ENCODE peak calls at places on chromosomes 5 and 9, in ten cellular contexts. Z is OCI-LY7; U is heart left ventricle; B is upper lobe of right lung; O is small intestine; H is neural progenitor cell; X is breast epithelium; E is hepatocyte; I is ovary; D is effector memory CD4-positive, alpha-beta T cell. T is an unnamed sample.
A peak's percentile ranks its signal among the peaks of the same experiment; 100 is the strongest.

GRCh38 chr5:107770051-107770450 is 99.3 kb upstream of the EFNA5 start:
- DNase-seq in Z (no peak), U (no peak), B (no peak), O (no peak), H (no peak), X (no peak), E (no peak), I (no peak), D (no peak), T (no peak)

GRCh38 chr9:110877376-110877775 is 160.9 kb downstream of the LPAR1 start:
- DNase-seq in Z (no peak), U (no peak), B (no peak), O (no peak), H (no peak), X (no peak), E (no peak), I (no peak), D (no peak), T (no peak)

GRCh38 chr9:36677611-36678010 is 104.9 kb downstream of the MELK start:
- DNase-seq in Z (no peak), U (no peak), B (no peak), O (no peak), H (no peak), X (no peak), E (no peak), I (no peak), D (no peak), T (no peak)

GRCh38 chr5:37791321-37791720 is 48.5 kb downstream of the GDNF start:
- DNase-seq in Z (no peak), U (no peak), B (no peak), O (no peak), H (no peak), X (no peak), E (no peak), I (no peak), D (no peak), T (no peak)

GRCh38 chr9:137543237-137543963 is 6.8 kb downstream of the PNPLA7 start:
- DNase-seq in Z (no peak), U (no peak), B (no peak), O (no peak), H (no peak), X (no peak), E (no peak), I (peak; percentile 31), D (no peak), T (no peak)

GRCh38 chr5:20972419-20972925 is 984.5 kb upstream of the CDH18 start:
- DNase-seq in Z (no peak), U (peak; percentile 53), B (peak; percentile 67), O (no peak), H (peak; percentile 26), X (no peak), E (peak; percentile 43), I (peak; percentile 44), D (no peak), T (no peak)

GRCh38 chr9:125742657-125743056 is 4.5 kb upstream of the PBX3 start:
- DNase-seq in Z (no peak), U (no peak), B (no peak), O (no peak), H (no peak), X (no peak), E (no peak), I (no peak), D (no peak), T (no peak)

GRCh38 chr5:170882345-170882744 is 20.5 kb downstream of the RANBP17 start:
- DNase-seq in Z (no peak), U (no peak), B (no peak), O (no peak), H (no peak), X (no peak), E (no peak), I (no peak), D (no peak), T (no peak)

GRCh38 chr9:93464876-93465275 is 11.5 kb upstream of the FAM120AOS start:
- DNase-seq in Z (peak; percentile 50), U (no peak), B (no peak), O (no peak), H (no peak), X (no peak), E (no peak), I (no peak), D (no peak), T (no peak)

GRCh38 chr5:26847041-26847736 is 191.2 kb downstream of the CDH9 start:
- DNase-seq in Z (no peak), U (no peak), B (no peak), O (no peak), H (peak; percentile 4), X (no peak), E (peak; percentile 8), I (no peak), D (no peak), T (no peak)

GRCh38 chr5:137605377-137605776 is 106.3 kb upstream of the SPOCK1 start:
- DNase-seq in Z (no peak), U (no peak), B (no peak), O (no peak), H (peak; percentile 35), X (no peak), E (no peak), I (no peak), D (no peak), T (no peak)

GRCh38 chr9:127929044-127929979 is 1.3 kb downstream of the PIP5KL1 start:
- DNase-seq in Z (no peak), U (no peak), B (no peak), O (no peak), H (no peak), X (no peak), E (no peak), I (no peak), D (no peak), T (no peak)

GRCh38 chr9:127928232-127929043 is 2.1 kb downstream of the PIP5KL1 start:
- DNase-seq in Z (no peak), U (no peak), B (no peak), O (no peak), H (no peak), X (no peak), E (no peak), I (no peak), D (no peak), T (no peak)

GRCh38 chr9:127927457-127928231 is 2.9 kb downstream of the PIP5KL1 start:
- DNase-seq in Z (peak; percentile 72), U (no peak), B (peak; percentile 90), O (peak; percentile 61), H (peak; percentile 86), X (peak; percentile 73), E (peak; percentile 71), I (no peak), D (peak; percentile 76), T (peak; percentile 79)

GRCh38 chr9:127931092-127931881 is 710 bp upstream of the PIP5KL1 start:
- DNase-seq in Z (no peak), U (no peak), B (no peak), O (no peak), H (peak; percentile 21), X (no peak), E (peak; percentile 67), I (no peak), D (no peak), T (no peak)

GRCh38 chr9:127930298-127931091 is at the start of gene PIP5KL1:
- DNase-seq in Z (peak; percentile 84), U (peak; percentile 89), B (peak; percentile 93), O (peak; percentile 64), H (peak; percentile 96), X (peak; percentile 65), E (peak; percentile 92), I (peak; percentile 86), D (peak; percentile 60), T (peak; percentile 77)
- H3K4me3 ChIP-seq in Z (peak within 1 kb of the TSS; percentile 67), U (peak within 1 kb of the TSS; percentile 54), B (peak within 1 kb of the TSS; percentile 55), O (peak within 1 kb of the TSS; percentile 19), H (peak within 1 kb of the TSS; percentile 73), X (peak within 1 kb of the TSS; percentile 30), E (peak within 1 kb of the TSS; percentile 21), I (peak within 1 kb of the TSS; percentile 40), D (peak within 1 kb of the TSS; percentile 65), T (no peak within 1 kb of the TSS)

GRCh38 chr9:95038666-95039065 is 278.8 kb downstream of the FANCC start:
- DNase-seq in Z (no peak), U (no peak), B (no peak), O (no peak), H (no peak), X (no peak), E (no peak), I (no peak), D (no peak), T (no peak)
- H3K4me1 ChIP-seq in Z (no peaks in the 10 kb centered on the region), U (peaks cover 92% of the 10 kb centered on the region), B (peaks cover 8% of the 10 kb centered on the region), O (peaks cover 4% of the 10 kb centered on the region), H (no peaks in the 10 kb centered on the region), X (no peaks in the 10 kb centered on the region), E (peaks cover 47% of the 10 kb centered on the region), I (peaks cover 11% of the 10 kb centered on the region), D (no peaks in the 10 kb centered on the region), T (peaks cover 85% of the 10 kb centered on the region)

GRCh38 chr9:15289590-15289989 is 17.4 kb downstream of the TTC39B start:
- DNase-seq in Z (no peak), U (no peak), B (no peak), O (no peak), H (no peak), X (no peak), E (no peak), I (no peak), D (no peak), T (no peak)

GRCh38 chr9:15298362-15298761 is 8.7 kb downstream of the TTC39B start:
- DNase-seq in Z (no peak), U (no peak), B (no peak), O (no peak), H (no peak), X (no peak), E (no peak), I (no peak), D (no peak), T (no peak)

GRCh38 chr9:15295761-15296405 is 11.1 kb downstream of the TTC39B start:
- DNase-seq in Z (no peak), U (no peak), B (no peak), O (peak; percentile 91), H (no peak), X (no peak), E (peak; percentile 56), I (no peak), D (no peak), T (no peak)

GRCh38 chr9:15293084-15293483 is 13.9 kb downstream of the TTC39B start:
- DNase-seq in Z (no peak), U (no peak), B (no peak), O (no peak), H (no peak), X (no peak), E (no peak), I (no peak), D (no peak), T (no peak)

GRCh38 chr9:15293727-15294405 is 13.2 kb downstream of the TTC39B start:
- DNase-seq in Z (no peak), U (no peak), B (no peak), O (no peak), H (no peak), X (no peak), E (no peak), I (no peak), D (no peak), T (no peak)
- H3K4me3 ChIP-seq in Z (no peak overlapping the region), U (no peak overlapping the region), B (no peak overlapping the region), O (no peak overlapping the region), H (no peak overlapping the region), X (no peak overlapping the region), E (no peak overlapping the region), I (no peak overlapping the region), D (peak overlapping the region; percentile 26), T (no peak overlapping the region)

DNA sequence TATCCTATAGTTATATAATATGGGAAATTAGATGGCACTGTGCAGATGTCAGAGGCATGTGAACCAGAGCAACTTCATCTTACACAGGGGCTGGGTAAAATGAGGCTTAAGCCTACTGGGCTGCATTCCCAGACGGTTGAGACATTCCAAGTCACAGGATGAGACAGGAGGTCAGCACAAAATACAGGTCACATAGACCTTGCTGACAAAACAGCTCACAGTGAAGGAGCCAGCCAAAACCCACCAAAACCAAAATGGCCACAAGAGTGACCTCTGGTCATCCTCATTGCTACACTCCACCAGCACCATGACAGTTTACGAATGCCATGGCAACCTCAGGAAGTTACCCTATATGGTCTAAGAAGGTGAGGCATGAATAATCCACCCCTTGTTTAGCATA is 479.4 kb downstream of the TLR4 start:
- DNase-seq in Z (no peak), U (no peak), B (no peak), O (no peak), H (no peak), X (no peak), E (no peak), I (no peak), D (no peak), T (no peak)
- H3K4me1 ChIP-seq in Z (no peaks in the 10 kb centered on the region), U (no peaks in the 10 kb centered on the region), B (no peaks in the 10 kb centered on the region), O (no peaks in the 10 kb centered on the region), H (no peaks in the 10 kb centered on the region), X (no peaks in the 10 kb centered on the region), E (no peaks in the 10 kb centered on the region), I (no peaks in the 10 kb centered on the region), D (no peaks in the 10 kb centered on the region), T (no peaks in the 10 kb centered on the region)

T was measured in body of pancreas.